ENCODE peak calls at places on chromosome 1, in seven cellular contexts. W, N, H, Y, C, U and E are unnamed samples.

GRCh38 chr1:117067528-117068370 is 7.6 kb downstream of the TTF2 start:
- DNase-seq in W (peak), N (peak), H (no peak), Y (no peak), C (peak), U (no peak), E (peak)

GRCh38 chr1:221829327-221830011 is 87.6 kb upstream of the DUSP10 start:
- DNase-seq in W (no peak), N (no peak), H (peak), Y (no peak), C (peak), U (no peak), E (peak)

GRCh38 chr1:217482356-217483102 is 148.4 kb downstream of the GPATCH2 start:
- DNase-seq in W (no peak), N (no peak), H (peak), Y (no peak), C (peak), U (peak), E (peak)

GRCh38 chr1:222373831-222374603 is 173.9 kb downstream of the HHIPL2 start:
- DNase-seq in W (no peak), N (no peak), H (no peak), Y (no peak), C (no peak), U (no peak), E (no peak)

GRCh38 chr1:21766210-21766609 is 16.7 kb downstream of the USP48 start:
- DNase-seq in W (no peak), N (no peak), H (no peak), Y (no peak), C (no peak), U (no peak), E (no peak)

GRCh38 chr1:11180342-11180744 is 8.8 kb upstream of the ANGPTL7 start:
- DNase-seq in W (no peak), N (no peak), H (no peak), Y (no peak), C (peak), U (no peak), E (peak)

GRCh38 chr1:53484705-53485477 is 25.7 kb downstream of the DMRTB1 start:
- DNase-seq in W (no peak), N (no peak), H (no peak), Y (no peak), C (no peak), U (no peak), E (no peak)

GRCh38 chr1:72915581-72915980 is 633.2 kb upstream of the NEGR1 start:
- DNase-seq in W (peak), N (no peak), H (no peak), Y (no peak), C (no peak), U (no peak), E (no peak)

GRCh38 chr1:5509664-5510452 is 482.4 kb downstream of the NPHP4 start:
- DNase-seq in W (peak), N (peak), H (no peak), Y (peak), C (peak), U (peak), E (peak)

GRCh38 chr1:6465461-6466005 is 440 bp downstream of the TNFRSF25 start:
- DNase-seq in W (peak), N (no peak), H (no peak), Y (peak), C (no peak), U (peak), E (no peak)

GRCh38 chr1:62362061-62362951 is 43.1 kb upstream of the KANK4 start:
- DNase-seq in W (no peak), N (no peak), H (no peak), Y (no peak), C (no peak), U (no peak), E (no peak)

GRCh38 chr1:19123837-19124236 is 86.2 kb downstream of the UBR4 start:
- DNase-seq in W (no peak), N (no peak), H (no peak), Y (no peak), C (no peak), U (no peak), E (no peak)

GRCh38 chr1:47568763-47569162 is 130.9 kb downstream of the FOXD2 start:
- DNase-seq in W (no peak), N (no peak), H (no peak), Y (no peak), C (no peak), U (no peak), E (peak)

GRCh38 chr1:29527314-29528004 is 291.1 kb downstream of the PTPRU start:
- DNase-seq in W (no peak), N (no peak), H (no peak), Y (no peak), C (no peak), U (no peak), E (no peak)

GRCh38 chr1:154276797-154277196 is 4.4 kb downstream of the HAX1 start:
- DNase-seq in W (no peak), N (peak), H (no peak), Y (no peak), C (no peak), U (no peak), E (no peak)

GRCh38 chr1:240927815-240928214 is 315.9 kb upstream of the GREM2 start:
- DNase-seq in W (no peak), N (no peak), H (no peak), Y (no peak), C (no peak), U (no peak), E (no peak)

GRCh38 chr1:24932284-24932683 is 2.2 kb upstream of the RUNX3 start:
- DNase-seq in W (peak), N (peak), H (no peak), Y (peak), C (no peak), U (peak), E (peak)

GRCh38 chr1:229344937-229345684 is 2.3 kb upstream of the CCSAP start:
- DNase-seq in W (no peak), N (no peak), H (no peak), Y (no peak), C (no peak), U (no peak), E (no peak)

GRCh38 chr1:198657550-198658064 is 18.8 kb downstream of the PTPRC start:
- DNase-seq in W (peak), N (peak), H (peak), Y (no peak), C (peak), U (no peak), E (peak)

GRCh38 chr1:241776911-241777310 is 71.1 kb upstream of the EXO1 start:
- DNase-seq in W (no peak), N (no peak), H (no peak), Y (no peak), C (no peak), U (no peak), E (no peak)

GRCh38 chr1:25997759-25998074 is at the start of gene PAFAH2:
- DNase-seq in W (no peak), N (no peak), H (no peak), Y (no peak), C (no peak), U (no peak), E (no peak)

GRCh38 chr1:33182896-33183295 is 1.1 kb upstream of the TRIM62 start:
- DNase-seq in W (no peak), N (no peak), H (no peak), Y (no peak), C (no peak), U (no peak), E (no peak)

GRCh38 chr1:207151920-207152319 is 47.9 kb downstream of the C4BPA start:
- DNase-seq in W (no peak), N (no peak), H (no peak), Y (no peak), C (no peak), U (no peak), E (no peak)

GRCh38 chr1:204782118-204782700 is 88.5 kb upstream of the NFASC start:
- DNase-seq in W (no peak), N (no peak), H (no peak), Y (no peak), C (no peak), U (no peak), E (peak)

GRCh38 chr1:167791281-167792209 is 69.8 kb downstream of the MPZL1 start:
- DNase-seq in W (no peak), N (no peak), H (peak), Y (no peak), C (peak), U (no peak), E (peak)

GRCh38 chr1:12551584-12551983 is 66.4 kb downstream of the DHRS3 start:
- DNase-seq in W (no peak), N (no peak), H (no peak), Y (no peak), C (no peak), U (no peak), E (no peak)

GRCh38 chr1:223742861-223743517 is 30.6 kb downstream of the CAPN2 start:
- DNase-seq in W (no peak), N (no peak), H (no peak), Y (no peak), C (no peak), U (no peak), E (no peak)

GRCh38 chr1:23574265-23574754 is 15.0 kb upstream of the ID3 start:
- DNase-seq in W (no peak), N (no peak), H (no peak), Y (no peak), C (no peak), U (no peak), E (no peak)

GRCh38 chr1:221159608-221160007 is 280.4 kb downstream of the HLX start:
- DNase-seq in W (no peak), N (no peak), H (no peak), Y (no peak), C (no peak), U (no peak), E (no peak)

GRCh38 chr1:27508139-27508665 is 18.2 kb upstream of the WASF2 start:
- DNase-seq in W (no peak), N (peak), H (no peak), Y (no peak), C (no peak), U (no peak), E (no peak)

GRCh38 chr1:150995896-150996295 is 10.8 kb downstream of the MINDY1 start:
- DNase-seq in W (peak), N (peak), H (no peak), Y (no peak), C (peak), U (no peak), E (peak)

GRCh38 chr1:18175530-18176377 is 68.2 kb downstream of the IGSF21 start:
- DNase-seq in W (peak), N (no peak), H (no peak), Y (no peak), C (no peak), U (no peak), E (no peak)

GRCh38 chr1:235366286-235366685 is 941 bp upstream of the TBCE start:
- DNase-seq in W (no peak), N (peak), H (no peak), Y (no peak), C (no peak), U (no peak), E (no peak)

GRCh38 chr1:12157366-12158231 is 9.2 kb upstream of the TNFRSF1B start:
- DNase-seq in W (no peak), N (no peak), H (no peak), Y (no peak), C (no peak), U (no peak), E (no peak)

GRCh38 chr1:109242387-109242786 is 7.0 kb upstream of the CELSR2 start:
- DNase-seq in W (no peak), N (no peak), H (no peak), Y (no peak), C (peak), U (no peak), E (no peak)

GRCh38 chr1:40857737-40858136 is 4.4 kb downstream of the CITED4 start:
- DNase-seq in W (no peak), N (no peak), H (no peak), Y (no peak), C (no peak), U (no peak), E (no peak)

GRCh38 chr1:232629250-232630046 is 485 bp downstream of the SIPA1L2 start:
- DNase-seq in W (peak), N (no peak), H (no peak), Y (no peak), C (peak), U (no peak), E (no peak)

GRCh38 chr1:160925652-160926241 is 28.9 kb downstream of the ITLN2 start:
- DNase-seq in W (no peak), N (no peak), H (no peak), Y (no peak), C (no peak), U (no peak), E (no peak)